ENCODE peak calls at places on chromosome 3, in ten cellular contexts. W is K562, Q is GM23338, R is H1, X is cardiac muscle cell, O is lung, A is fibroblast of mammary gland, P is GM13976, D is Calu3, H is AG04449. T is an unnamed sample.

GRCh38 chr3:182500294-182500693 is 293.0 kb upstream of the ATP11B start:
- DNase-seq in D (no peak), A (no peak), R (peak; percentile 53), O (no peak), W (no peak), H (no peak), X (no peak), P (no peak), Q (peak; percentile 90), T (no peak)

GRCh38 chr3:109195812-109196211 is 59.3 kb downstream of the C3orf85 start:
- DNase-seq in O (no peak), P (no peak), A (no peak), H (no peak), Q (no peak), R (no peak), X (peak; percentile 43), W (no peak), D (no peak), T (no peak)

GRCh38 chr3:70726966-70727365 is 414.5 kb upstream of the MDFIC2 start:
- DNase-seq in D (no peak), R (no peak), X (no peak), H (peak; percentile 38), Q (no peak), W (no peak), P (no peak), O (no peak), A (no peak), T (no peak)

GRCh38 chr3:39090922-39091321 is 16.5 kb downstream of the GORASP1 start:
- DNase-seq in A (peak; percentile 46), X (peak; percentile 32), D (no peak), R (no peak), O (no peak), W (no peak), P (no peak), Q (no peak), H (no peak), T (no peak)

GRCh38 chr3:104951426-104951825 is 415.3 kb upstream of the ALCAM start:
- DNase-seq in P (no peak), W (no peak), R (no peak), D (no peak), H (no peak), O (no peak), Q (no peak), A (peak; percentile 10), X (peak; percentile 20), T (no peak)

GRCh38 chr3:39112113-39112512 is 4.6 kb downstream of the TTC21A start:
- DNase-seq in D (no peak), W (no peak), X (no peak), P (no peak), Q (no peak), A (no peak), O (no peak), H (no peak), R (no peak), T (no peak)

GRCh38 chr3:127135241-127136023 is 57.5 kb upstream of the PRR23E start:
- DNase-seq in D (no peak), P (no peak), R (no peak), O (no peak), X (peak; percentile 32), A (peak; percentile 19), H (no peak), Q (peak; percentile 58), W (peak; percentile 8), T (no peak)

GRCh38 chr3:32181370-32181769 is 57.1 kb upstream of the CMTM8 start:
- DNase-seq in A (no peak), X (no peak), D (no peak), P (no peak), R (no peak), Q (no peak), W (no peak), H (no peak), O (no peak), T (no peak)

DNA sequence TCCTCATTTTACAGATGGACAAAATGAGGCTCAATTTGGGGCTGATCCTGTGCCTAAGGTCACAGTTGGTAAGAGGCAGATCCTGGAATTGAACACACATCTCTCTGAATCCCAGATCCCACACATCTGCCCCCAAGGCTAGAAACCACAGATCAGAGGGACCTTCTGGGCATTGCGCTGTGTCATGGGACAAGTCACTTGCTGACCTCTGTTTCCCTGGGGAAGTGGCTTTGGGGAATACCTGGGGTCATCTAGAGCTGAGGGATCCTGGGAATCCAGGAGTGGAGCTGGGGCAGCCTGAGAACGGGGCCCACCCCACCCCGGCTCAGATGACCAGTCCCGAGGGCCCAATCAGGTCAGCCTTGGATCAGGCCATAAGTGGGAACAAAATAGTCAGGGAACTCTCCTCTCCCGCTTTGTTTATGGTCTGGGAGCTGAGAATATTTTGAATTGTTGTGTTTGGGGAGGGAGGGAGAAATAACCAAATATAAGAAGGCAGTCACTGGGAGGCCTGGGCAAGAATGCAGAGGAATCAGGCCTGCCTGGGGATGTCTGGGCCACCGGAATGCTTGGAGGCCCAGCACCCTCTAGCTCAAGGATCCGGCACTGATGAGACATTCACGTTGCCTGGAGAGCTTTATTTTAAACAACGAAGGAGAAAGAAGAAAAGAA is 8.8 kb upstream of the SLC6A6 start:
- DNase-seq in P (no peak), O (no peak), R (no peak), Q (no peak), X (no peak), A (no peak), D (no peak), W (no peak), H (peak; percentile 67), T (no peak)
- TF ChIP-seq CTCF in P (no peak), O (no peak), R (no peak), Q (no peak), X (no peak), A (no peak), D (no peak), W (no peak), H (peak; percentile 38), T (no peak)

DNA sequence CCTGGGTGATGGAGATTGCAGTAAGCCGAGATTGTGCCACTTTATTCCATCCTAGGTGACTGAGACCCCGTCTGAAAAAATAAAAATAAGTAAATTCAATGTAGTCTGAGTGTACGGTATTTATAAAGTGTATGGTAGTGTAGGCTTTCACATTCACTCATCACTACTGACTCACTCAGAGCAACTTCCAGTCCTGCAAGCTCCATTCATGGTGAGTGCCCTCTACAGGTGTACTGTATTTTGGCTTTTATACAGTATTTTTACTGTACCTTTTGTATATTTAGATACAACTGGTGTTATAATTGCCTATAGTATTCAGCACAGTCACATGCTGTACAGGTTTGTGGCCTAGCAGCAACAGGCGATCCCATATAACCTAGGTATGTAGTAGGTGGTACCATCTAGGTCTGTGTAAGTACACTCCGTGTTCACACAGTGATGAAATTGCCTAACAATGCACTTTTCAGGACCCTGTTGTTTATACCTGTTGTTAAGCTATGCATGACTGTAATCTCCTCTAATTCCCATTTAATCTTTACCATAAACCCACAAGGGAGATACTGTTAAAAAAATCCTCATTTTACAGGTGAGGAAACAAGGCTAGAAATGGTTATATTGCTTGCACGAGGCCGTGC is 19.3 kb downstream of the CACNA1D start:
- DNase-seq in X (no peak), R (no peak), H (no peak), Q (no peak), O (no peak), D (peak; percentile 22), P (peak; percentile 26), A (peak; percentile 4), W (peak; percentile 6), T (no peak)
- TF ChIP-seq CTCF in X (no peak), R (no peak), H (no peak), Q (peak; percentile 48), O (no peak), D (peak; percentile 41), P (peak; percentile 17), A (no peak), W (no peak), T (no peak)

DNA sequence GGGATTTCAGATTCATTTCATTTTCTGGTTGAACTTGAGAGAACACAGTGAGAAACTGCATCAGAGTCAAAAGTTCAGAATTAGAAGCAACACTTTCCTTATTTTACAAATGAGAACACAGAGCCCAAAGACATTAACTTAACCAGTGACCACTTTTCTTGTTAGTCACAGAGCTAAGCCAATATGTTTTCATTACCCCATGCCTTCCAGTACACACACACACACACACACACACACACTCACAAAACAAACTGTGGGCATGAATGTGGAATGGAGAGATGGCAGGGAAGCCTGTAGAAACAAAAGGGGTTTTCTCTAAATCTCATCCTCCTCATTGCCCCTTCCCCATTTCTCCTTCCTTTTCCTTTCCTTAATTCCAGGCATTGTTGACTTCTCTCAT is 267.4 kb upstream of the GADL1 start:
- DNase-seq in O (no peak), X (no peak), R (no peak), W (no peak), P (no peak), A (no peak), D (no peak), Q (no peak), H (peak; percentile 26), T (no peak)
- TF ChIP-seq CTCF in O (no peak), X (no peak), R (no peak), W (no peak), P (no peak), A (no peak), D (no peak), Q (no peak), H (no peak), T (no peak)

GRCh38 chr3:196736670-196737374 is 2.8 kb upstream of the PAK2 start:
- DNase-seq in O (no peak), D (no peak), X (peak; percentile 78), H (no peak), W (no peak), Q (no peak), R (no peak), P (no peak), A (no peak), T (no peak)

GRCh38 chr3:196740476-196741400 is 1.1 kb downstream of the PAK2 start:
- DNase-seq in W (peak; percentile 59), R (no peak), H (no peak), D (peak; percentile 21), O (no peak), P (peak; percentile 42), X (peak; percentile 66), A (peak; percentile 72), Q (peak; percentile 73), T (no peak)

GRCh38 chr3:196741401-196741761 is 1.7 kb downstream of the PAK2 start:
- DNase-seq in O (no peak), R (no peak), X (no peak), H (no peak), Q (no peak), W (peak; percentile 16), D (no peak), P (no peak), A (no peak), T (no peak)

GRCh38 chr3:196737655-196738054 is 2.0 kb upstream of the PAK2 start:
- DNase-seq in D (no peak), A (no peak), O (no peak), X (no peak), H (no peak), W (no peak), Q (no peak), P (no peak), R (no peak), T (no peak)

DNA sequence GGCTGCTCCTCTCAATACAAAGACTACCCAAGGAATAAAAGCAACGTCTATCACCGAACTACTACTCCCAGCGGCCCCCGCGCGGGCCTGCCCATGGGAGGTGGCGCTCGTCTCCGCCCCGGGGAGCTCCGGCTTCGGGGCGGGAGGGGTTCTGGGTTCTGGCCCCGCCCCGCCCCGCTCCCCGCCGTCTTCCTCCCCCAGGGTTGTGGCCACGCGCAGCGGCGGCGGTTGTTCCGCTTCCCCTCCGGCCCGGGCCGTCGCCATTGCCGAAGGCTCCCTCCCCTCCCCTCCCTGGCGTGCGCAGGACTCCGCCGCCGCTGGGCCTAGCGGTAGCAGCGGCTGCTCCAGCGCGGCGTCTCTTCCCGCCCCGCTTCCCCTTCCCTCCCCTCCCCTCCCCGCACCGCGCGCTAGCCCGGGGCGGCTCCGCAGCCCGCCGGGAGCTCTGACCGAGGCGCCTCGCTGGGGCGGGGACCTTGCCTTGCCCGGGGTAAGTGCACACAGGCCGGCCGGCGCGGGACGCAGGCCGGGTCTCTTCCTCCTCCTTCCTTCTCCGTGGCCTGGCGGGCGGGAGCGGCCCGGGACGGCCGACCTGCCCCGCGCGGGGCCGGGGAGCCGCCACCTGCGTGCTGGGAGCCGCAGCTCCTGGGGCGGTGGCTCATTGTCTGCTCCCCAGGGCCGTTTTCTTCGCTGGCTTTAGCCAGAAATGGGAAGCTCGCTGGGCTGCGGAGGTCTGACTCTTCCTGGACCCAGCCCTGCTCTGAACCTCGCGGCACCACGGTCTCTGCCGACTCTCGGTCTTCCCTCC is at the start of gene PAK2:
- DNase-seq in W (peak; percentile 95), O (peak; percentile 93), D (peak; percentile 92), A (peak; percentile 79), Q (peak; percentile 93), X (peak; percentile 93), H (no peak), R (peak; percentile 68), P (peak; percentile 95), T (peak; percentile 58)
- TF ChIP-seq CTCF in W (no peak), O (no peak), D (no peak), A (no peak), Q (no peak), X (no peak), H (no peak), R (peak; percentile 4), P (no peak), T (no peak)

T was measured in D721Med.